ENCODE peak calls at places on chromosomes 11 and 22, in nine cellular contexts. B is midbrain; W is coronary artery; M is IMR-90; I is ELF-1; S is activated CD4-positive, alpha-beta T cell treated with anti-CD3 and anti-CD28 coated beads, Interleukin-2, amount 50 U/mL, for 1 hour; Q is PC-9; Z is cardiac fibroblast; G is EL. E is an unnamed sample.

GRCh38 chr22:22906907-22907550 is 19.4 kb downstream of the IGLL5 start:
- DNase-seq in M (no peak), Z (no peak), B (no peak), I (no peak), S (no peak), G (no peak), Q (no peak), W (no peak), E (no peak)

GRCh38 chr22:41687901-41688364 is 734 bp downstream of the SNU13 start:
- DNase-seq in G (peak; percentile 37), I (peak; percentile 53), Q (no peak), S (no peak), Z (peak; percentile 33), M (peak; percentile 22), W (no peak), B (no peak), E (no peak)

GRCh38 chr11:14308114-14308896 is 50.7 kb downstream of the RRAS2 start:
- DNase-seq in Z (peak; percentile 70), S (no peak), W (no peak), M (peak; percentile 58), G (peak; percentile 49), B (no peak), Q (no peak), I (no peak), E (no peak)

GRCh38 chr11:3747704-3748103 is 49.6 kb downstream of the NUP98 start:
- DNase-seq in S (no peak), W (no peak), I (no peak), Z (peak; percentile 86), G (peak; percentile 70), Q (no peak), M (peak; percentile 89), B (no peak), E (no peak)

GRCh38 chr11:80383655-80384054 is 942.8 kb upstream of the TENM4 start:
- DNase-seq in G (no peak), W (no peak), M (no peak), I (peak; percentile 65), S (no peak), Q (peak; percentile 6), B (no peak), Z (no peak), E (no peak)

GRCh38 chr22:26670459-26670858 is 13.1 kb downstream of the MIAT start:
- DNase-seq in I (no peak), Z (no peak), G (no peak), M (no peak), W (no peak), B (no peak), Q (no peak), S (no peak), E (no peak)

GRCh38 chr11:35111171-35112055 is 27.6 kb upstream of the CD44 start:
- DNase-seq in S (no peak), I (no peak), W (no peak), M (peak; percentile 92), G (peak; percentile 90), B (no peak), Z (peak; percentile 74), Q (peak; percentile 87), E (no peak)

GRCh38 chr11:113048820-113049555 is 87.8 kb downstream of the NCAM1 start:
- DNase-seq in Q (no peak), B (no peak), S (no peak), G (peak; percentile 5), M (no peak), I (no peak), Z (peak; percentile 26), W (no peak), E (no peak)

GRCh38 chr11:66048525-66049313 is at the start of gene GAL3ST3:
- DNase-seq in W (no peak), I (no peak), M (no peak), B (no peak), Q (no peak), S (no peak), G (no peak), Z (no peak), E (no peak)

E was measured in right lobe of liver.